ENCODE peak calls at places on chromosomes 11 and 22, in five cellular contexts. V is kidney epithelial cell; G is adrenal gland; A is sigmoid colon; I is CD8-positive, alpha-beta T cell. T is an unnamed sample. For H3K36me3, the result is how much of the 10 kb centered on the place peaks cover.

GRCh38 chr11:45225277-45225676 is 60.9 kb downstream of the SYT13 start:
- DNase-seq in V (no peak), G (no peak), A (peak), I (no peak), T (no peak)

GRCh38 chr22:17369553-17370035 is 334 bp downstream of the CECR2 start:
- DNase-seq in V (no peak), G (no peak), A (no peak), I (no peak), T (peak)

GRCh38 chr11:73200256-73200655 is 17.8 kb upstream of the P2RY2 start:
- DNase-seq in V (no peak), G (no peak), A (peak), I (no peak), T (peak)

GRCh38 chr22:10961043-10961860 is 4566.7 kb upstream of the OR11H1 start:
- DNase-seq in V (no peak), G (no peak), A (no peak), I (no peak), T (no peak)

GRCh38 chr22:37486224-37486845 is at the start of gene MFNG:
- DNase-seq in V (no peak), G (peak), A (peak), I (peak), T (peak)

GRCh38 chr11:15119826-15120225 is 5.1 kb downstream of the INSC start:
- DNase-seq in V (no peak), G (no peak), A (no peak), I (no peak), T (no peak)

GRCh38 chr22:20241579-20242392 is 26.3 kb downstream of the RTN4R start:
- DNase-seq in V (no peak), G (no peak), A (no peak), I (no peak), T (no peak)

GRCh38 chr11:62909107-62909894 is 11.9 kb downstream of the CHRM1 start:
- DNase-seq in V (no peak), G (peak), A (peak), I (no peak), T (peak)

GRCh38 chr22:50027639-50028537 is 15.3 kb upstream of the IL17REL start:
- DNase-seq in V (peak), G (no peak), A (peak), I (no peak), T (peak)

GRCh38 chr22:30325065-30325720 is 1.5 kb downstream of the TBC1D10A start:
- DNase-seq in V (no peak), G (peak), A (peak), I (no peak), T (no peak)

GRCh38 chr11:129880311-129880710 is 15.1 kb downstream of the NFRKB start:
- DNase-seq in V (no peak), G (no peak), A (no peak), I (no peak), T (no peak)

GRCh38 chr11:129884581-129884980 is 10.8 kb downstream of the NFRKB start:
- DNase-seq in V (no peak), G (no peak), A (no peak), I (no peak), T (no peak)

GRCh38 chr11:129881570-129882170 is 13.7 kb downstream of the NFRKB start:
- DNase-seq in V (no peak), G (no peak), A (no peak), I (peak), T (no peak)

GRCh38 chr11:129888451-129888850 is 6.9 kb downstream of the NFRKB start:
- DNase-seq in V (no peak), G (no peak), A (no peak), I (no peak), T (no peak)

GRCh38 chr11:129885381-129885780 is 10.0 kb downstream of the NFRKB start:
- DNase-seq in V (no peak), G (no peak), A (no peak), I (no peak), T (no peak)
- H3K36me3 ChIP-seq in V (under half), G (half or more), A (half or more), I (half or more), T (half or more)

DNA sequence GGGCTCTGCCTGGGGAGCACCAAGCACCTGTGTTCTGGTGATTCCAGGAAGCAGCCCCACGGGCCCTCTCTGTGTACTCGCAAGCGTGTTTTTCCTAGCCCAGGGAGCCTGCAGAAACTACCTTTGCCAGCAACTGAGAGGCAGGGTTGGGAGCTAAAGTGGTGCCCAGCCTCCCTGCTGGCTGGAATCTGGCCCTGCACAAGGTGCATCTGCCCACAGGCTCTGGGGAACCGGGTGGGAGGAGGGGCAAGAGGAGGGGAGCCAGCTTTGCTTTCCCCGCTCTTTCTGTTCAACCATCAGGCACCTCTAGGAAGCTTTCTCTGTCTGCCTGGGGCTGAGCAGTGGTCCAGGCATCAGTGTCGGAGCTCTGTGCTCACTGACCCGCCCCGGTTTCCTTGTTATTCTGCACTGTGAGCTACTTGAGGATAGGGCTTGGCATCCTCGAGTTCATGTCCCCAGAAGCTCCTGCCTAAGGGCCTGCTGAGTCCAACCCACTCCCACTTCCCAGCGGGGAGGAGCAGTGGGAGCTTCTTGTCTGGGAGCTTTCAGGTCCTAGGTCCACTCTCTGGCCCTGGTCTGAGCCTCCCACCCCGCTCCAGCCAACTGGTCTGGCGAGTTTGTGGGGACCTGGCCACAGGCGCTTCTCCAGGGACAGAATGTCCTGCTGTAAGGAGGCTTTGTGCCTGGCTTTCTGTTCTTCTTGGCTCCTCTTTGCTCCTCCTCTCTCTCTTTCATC is 14.9 kb downstream of the DAGLA start:
- DNase-seq in V (no peak), G (peak), A (peak), I (no peak), T (peak)
- TF ChIP-seq CTCF in V (peak), G (no peak), A (no peak), I (no peak), T (peak)

GRCh38 chr11:58625826-58626460 is 3.5 kb downstream of the CNTF start:
- DNase-seq in V (peak), G (no peak), A (no peak), I (no peak), T (no peak)
- H3K36me3 ChIP-seq in V (under half), G (under half), A (under half), I (under half), T (under half)

GRCh38 chr11:113876074-113876797 is 864 bp upstream of the USP28 start:
- DNase-seq in V (no peak), G (peak), A (no peak), I (no peak), T (no peak)

GRCh38 chr11:113874096-113874919 is 1.1 kb downstream of the USP28 start:
- DNase-seq in V (no peak), G (peak), A (no peak), I (no peak), T (no peak)

GRCh38 chr11:113875414-113876073 is at the start of gene USP28:
- DNase-seq in V (peak), G (peak), A (peak), I (peak), T (peak)

GRCh38 chr11:113873241-113873626 is 2.1 kb downstream of the USP28 start:
- DNase-seq in V (no peak), G (no peak), A (no peak), I (no peak), T (no peak)

GRCh38 chr11:113874920-113875413 is 405 bp downstream of the USP28 start:
- DNase-seq in V (no peak), G (peak), A (no peak), I (no peak), T (no peak)
- TF ChIP-seq CTCF in V (no peak), G (no peak), A (no peak), I (no peak), T (peak)

DNA sequence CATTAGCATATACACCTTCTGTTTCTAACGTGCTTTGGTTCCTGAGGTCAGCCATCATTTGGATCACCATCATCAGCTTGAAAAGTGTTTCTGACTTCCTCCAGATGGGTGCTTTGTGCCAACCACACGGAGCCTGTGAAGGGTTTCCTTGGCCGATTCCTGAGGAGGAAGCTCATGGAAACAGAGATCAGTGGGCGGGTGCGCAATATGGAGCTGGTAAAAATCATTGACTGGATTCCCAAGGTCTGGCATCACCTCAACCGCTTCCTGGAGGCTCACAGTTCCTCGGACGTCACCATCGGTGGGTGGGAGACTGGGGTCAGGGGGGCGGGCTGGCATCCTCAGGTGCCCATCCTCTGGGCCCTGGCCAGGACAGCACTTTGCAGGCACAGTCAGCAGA is 54.8 kb downstream of the DBX1 start:
- DNase-seq in V (no peak), G (no peak), A (no peak), I (no peak), T (no peak)
- H3K36me3 ChIP-seq in V (under half), G (under half), A (half or more), I (under half), T (under half)

GRCh38 chr11:46447544-46447943 is 56.0 kb upstream of the CHRM4 start:
- DNase-seq in V (no peak), G (no peak), A (no peak), I (no peak), T (no peak)

GRCh38 chr11:46444305-46444704 is 52.7 kb upstream of the CHRM4 start:
- DNase-seq in V (no peak), G (no peak), A (no peak), I (no peak), T (no peak)

GRCh38 chr11:46445192-46445591 is 53.6 kb upstream of the CHRM4 start:
- DNase-seq in V (no peak), G (no peak), A (no peak), I (no peak), T (no peak)

GRCh38 chr11:46446343-46446751 is 54.8 kb upstream of the CHRM4 start:
- DNase-seq in V (no peak), G (no peak), A (no peak), I (no peak), T (no peak)

DNA sequence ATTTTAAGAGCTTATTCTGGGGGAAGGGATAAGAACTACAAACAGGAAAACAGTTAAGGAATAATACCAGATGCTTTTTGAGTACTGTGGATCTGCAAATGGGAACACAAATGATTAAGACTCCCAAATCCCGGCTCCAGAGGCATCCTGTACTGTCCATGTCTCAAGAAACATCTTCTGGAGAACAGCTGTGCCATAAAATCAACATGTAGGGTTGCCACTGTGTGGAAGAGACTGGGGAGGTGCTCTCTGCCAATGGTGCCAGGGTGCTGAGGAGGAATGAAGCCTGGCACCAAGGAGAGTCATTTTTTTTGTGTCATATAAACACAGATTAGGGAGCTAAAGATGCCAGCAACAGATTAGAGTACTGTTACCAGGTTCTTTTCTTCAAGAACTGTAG is 54.3 kb upstream of the CHRM4 start:
- DNase-seq in V (no peak), G (no peak), A (no peak), I (no peak), T (no peak)
- TF ChIP-seq CTCF in V (no peak), G (no peak), A (no peak), I (no peak), T (no peak)

GRCh38 chr11:123161386-123161785 is 33.7 kb downstream of the CLMP start:
- DNase-seq in V (no peak), G (no peak), A (no peak), I (no peak), T (no peak)

GRCh38 chr11:123163621-123164020 is 31.4 kb downstream of the CLMP start:
- DNase-seq in V (no peak), G (no peak), A (no peak), I (no peak), T (no peak)

GRCh38 chr11:123157995-123158394 is 37.1 kb downstream of the CLMP start:
- DNase-seq in V (no peak), G (no peak), A (no peak), I (no peak), T (no peak)

GRCh38 chr11:123159146-123159857 is 35.7 kb downstream of the CLMP start:
- DNase-seq in V (no peak), G (no peak), A (no peak), I (no peak), T (peak)

GRCh38 chr11:123158609-123159008 is 36.4 kb downstream of the CLMP start:
- DNase-seq in V (no peak), G (no peak), A (no peak), I (no peak), T (no peak)
- H3K36me3 ChIP-seq in V (under half), G (under half), A (under half), I (under half), T (under half)

DNA sequence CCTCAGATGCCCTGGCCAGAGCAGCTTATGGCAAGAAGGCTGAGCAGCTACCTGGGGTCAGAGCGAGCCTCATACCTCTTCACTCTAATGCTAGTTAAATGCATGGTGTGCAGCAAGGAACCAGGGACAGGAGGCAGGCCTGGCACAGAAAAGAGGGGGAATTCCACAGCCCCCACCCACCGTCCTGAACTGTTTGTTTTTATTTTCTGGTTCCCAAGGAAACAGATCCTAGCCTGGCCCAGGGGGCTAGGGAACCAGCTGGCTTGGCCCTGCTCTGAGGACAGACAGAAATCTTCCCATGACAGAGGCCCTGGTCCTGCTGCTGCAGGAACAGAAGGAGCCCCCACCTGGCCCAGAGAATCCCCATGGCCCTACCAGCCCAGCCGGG is 40.4 kb downstream of the SLCO2B1 start:
- DNase-seq in V (no peak), G (no peak), A (no peak), I (no peak), T (peak)
- TF ChIP-seq CTCF in V (no peak), G (no peak), A (no peak), I (no peak), T (no peak)

DNA sequence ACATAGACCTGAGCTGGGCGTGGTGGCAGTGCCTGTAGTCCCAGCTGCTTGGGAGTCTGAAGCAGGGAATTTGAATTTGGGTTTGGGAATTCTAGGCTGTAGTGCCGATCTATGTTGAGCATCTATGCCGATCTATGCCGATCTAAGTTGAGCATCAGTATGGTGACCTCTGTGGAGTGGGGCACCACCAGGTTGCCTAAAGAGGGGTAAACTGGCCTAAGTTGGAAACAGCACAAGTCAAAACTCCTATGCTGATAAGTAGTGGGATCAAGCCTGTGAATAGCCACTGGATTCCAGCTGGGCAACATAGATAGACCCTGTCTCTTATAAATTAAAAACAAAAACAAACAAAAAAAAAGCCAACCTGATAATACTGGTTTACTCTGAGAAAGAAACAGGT is 7.4 kb downstream of the WEE1 start:
- DNase-seq in V (no peak), G (no peak), A (no peak), I (no peak), T (no peak)
- H3K36me3 ChIP-seq in V (under half), G (under half), A (under half), I (under half), T (under half)

DNA sequence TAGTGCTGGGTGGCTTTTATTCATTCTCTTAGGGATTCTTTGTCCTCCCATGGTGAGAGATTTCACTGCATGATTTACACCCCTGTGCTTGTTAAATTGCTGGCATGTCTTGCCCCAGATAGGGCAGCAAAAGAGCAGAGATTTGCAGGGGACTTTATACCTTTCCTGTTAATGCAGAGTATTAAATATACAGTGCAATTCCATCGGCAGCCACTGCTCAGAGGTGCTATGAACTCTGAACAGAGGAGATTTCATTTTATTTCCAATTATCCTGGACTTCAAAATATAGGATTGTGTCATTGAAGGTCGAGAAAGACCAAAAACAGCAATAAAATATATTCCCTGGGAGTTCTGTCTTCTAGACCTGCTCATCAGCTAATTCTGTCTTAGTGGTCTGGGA is 263.4 kb upstream of the NCAM1 start:
- DNase-seq in V (no peak), G (no peak), A (no peak), I (no peak), T (no peak)
- TF ChIP-seq CTCF in V (no peak), G (peak), A (no peak), I (no peak), T (no peak)